ENCODE peak calls at places on chromosomes 4 and X, in six cellular contexts. H is foreskin fibroblast, B is choroid plexus epithelial cell, Z is thoracic aorta, N is heart left ventricle, E is mucosa of descending colon. D is an unnamed sample.

GRCh38 chrX:72572248-72573157 is at the start of gene HDAC8:
- DNase-seq in Z (no peak), B (peak; percentile 88), N (peak; percentile 78), E (peak; percentile 68), H (peak; percentile 87), D (peak; percentile 87)

GRCh38 chrX:15674514-15674898 is 9.9 kb upstream of the CLTRN start:
- DNase-seq in B (peak; percentile 94), Z (peak; percentile 76), E (peak; percentile 97), H (peak; percentile 93), N (peak; percentile 99), D (peak; percentile 95)

GRCh38 chr4:176902710-176903323 is 110.1 kb upstream of the VEGFC start:
- DNase-seq in B (peak; percentile 94), H (peak; percentile 87), Z (no peak), E (no peak), N (no peak), D (peak; percentile 94)

GRCh38 chr4:7988437-7988836 is 48.8 kb upstream of the AFAP1 start:
- DNase-seq in B (peak; percentile 60), N (no peak), E (no peak), H (peak; percentile 68), Z (no peak), D (peak; percentile 69)

GRCh38 chrX:49106930-49107329 is 16.6 kb downstream of the GPKOW start:
- DNase-seq in H (peak; percentile 67), N (peak; percentile 41), B (peak; percentile 71), E (no peak), Z (no peak), D (peak; percentile 62)

GRCh38 chr4:144894525-144894924 is 203.5 kb downstream of the ANAPC10 start:
- DNase-seq in B (peak; percentile 88), N (peak; percentile 29), H (peak; percentile 74), E (no peak), Z (no peak), D (peak; percentile 90)

GRCh38 chr4:37758226-37758625 is 68.3 kb upstream of the PGM2 start:
- DNase-seq in Z (peak; percentile 9), E (no peak), H (peak; percentile 56), B (peak; percentile 97), N (no peak), D (peak; percentile 98)

GRCh38 chrX:85111347-85111746 is 107.7 kb downstream of the APOOL start:
- DNase-seq in H (peak; percentile 6), B (peak; percentile 28), Z (no peak), E (no peak), N (no peak), D (peak; percentile 25)

GRCh38 chrX:11750051-11750450 is 8.0 kb upstream of the MSL3 start:
- DNase-seq in B (peak; percentile 7), Z (no peak), E (no peak), N (no peak), H (peak; percentile 12), D (peak; percentile 5)

GRCh38 chr4:76293705-76294274 is 12.7 kb upstream of the STBD1 start:
- DNase-seq in Z (no peak), E (no peak), H (no peak), B (peak; percentile 10), N (no peak), D (peak; percentile 68)

GRCh38 chr4:48130100-48130499 is 4.0 kb downstream of the TXK start:
- DNase-seq in Z (no peak), B (no peak), E (no peak), N (no peak), H (no peak), D (no peak)

GRCh38 chr4:48127231-48127881 is 6.7 kb downstream of the TXK start:
- DNase-seq in H (no peak), E (no peak), Z (no peak), N (no peak), B (no peak), D (no peak)

GRCh38 chr4:48131736-48132135 is 2.3 kb downstream of the TXK start:
- DNase-seq in H (no peak), N (no peak), B (no peak), Z (no peak), E (no peak), D (no peak)

GRCh38 chr4:48127882-48128394 is 6.1 kb downstream of the TXK start:
- DNase-seq in E (peak; percentile 65), B (peak; percentile 94), N (peak; percentile 49), H (peak; percentile 95), Z (peak; percentile 5), D (peak; percentile 94)

DNA sequence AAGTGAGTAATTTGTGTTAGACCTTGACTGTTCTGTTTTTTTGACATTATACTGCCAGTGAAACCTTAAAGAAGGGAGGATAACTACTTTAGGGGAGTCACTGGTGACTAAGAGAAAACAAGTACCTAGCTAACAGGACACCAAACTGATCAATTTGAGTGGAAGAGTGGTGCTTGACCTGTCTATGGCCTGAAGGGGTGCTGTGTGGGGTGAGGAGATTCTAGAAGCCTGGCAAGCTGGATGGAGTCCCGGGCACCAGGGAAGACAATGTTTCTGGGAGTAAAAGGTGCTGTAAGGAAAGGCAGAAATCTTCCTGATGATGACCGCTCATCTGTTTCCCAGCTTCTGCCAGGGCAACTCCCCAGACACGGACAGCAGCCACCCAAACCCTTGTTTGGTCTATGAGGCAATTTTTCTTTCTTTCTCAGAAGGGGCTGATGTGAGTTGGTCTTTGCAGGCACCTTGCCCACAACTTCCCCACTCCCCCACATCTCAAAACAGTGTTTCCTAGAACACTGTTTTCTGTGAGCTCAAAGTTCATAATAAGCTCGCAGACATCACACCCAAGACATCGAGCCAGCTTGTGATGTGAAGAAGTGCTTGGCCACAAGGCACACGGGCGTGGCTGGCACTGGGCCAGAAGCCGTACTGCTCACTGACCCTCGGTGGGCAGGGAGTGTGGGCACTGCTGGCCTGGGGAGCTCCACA is 4.6 kb downstream of the TXK start:
- DNase-seq in Z (no peak), E (peak; percentile 60), N (no peak), H (peak; percentile 34), B (no peak), D (peak; percentile 13)
- TF ChIP-seq CTCF in Z (no peak), E (no peak), N (no peak), H (no peak), B (peak; percentile 19), D (no peak)

GRCh38 chr4:137530176-137530575 is 2.1 kb downstream of the PCDH18 start:
- DNase-seq in Z (no peak), H (peak; percentile 83), E (no peak), B (peak; percentile 86), N (no peak), D (peak; percentile 52)

GRCh38 chr4:137532869-137533236 is 559 bp upstream of the PCDH18 start:
- DNase-seq in B (peak; percentile 57), H (peak; percentile 35), Z (no peak), N (no peak), E (no peak), D (peak; percentile 43)

GRCh38 chr4:137529432-137529831 is 2.9 kb downstream of the PCDH18 start:
- DNase-seq in E (no peak), B (no peak), N (no peak), Z (no peak), H (no peak), D (no peak)

GRCh38 chr4:137531951-137532868 is at the start of gene PCDH18:
- DNase-seq in E (peak; percentile 71), B (peak; percentile 99), N (peak; percentile 92), H (peak; percentile 98), Z (peak; percentile 85), D (peak; percentile 97)

DNA sequence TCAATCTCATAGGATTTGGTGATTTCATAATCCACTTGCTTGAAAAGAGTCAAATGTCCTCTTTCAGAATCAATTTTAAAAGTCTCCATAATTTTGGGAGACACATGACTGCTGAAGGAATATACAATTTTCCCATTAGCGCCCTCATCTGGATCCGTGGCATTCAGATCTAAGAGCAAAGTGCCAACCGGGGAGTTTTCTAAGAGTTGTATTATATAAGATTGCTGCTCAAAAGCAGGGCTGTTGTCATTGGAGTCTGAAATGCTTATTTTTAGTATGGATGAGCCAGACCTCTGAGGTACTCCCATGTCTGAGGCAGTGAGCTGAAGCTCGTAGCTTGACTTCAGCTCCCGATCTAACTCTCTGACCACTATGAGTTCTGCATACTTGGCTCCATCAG is 1.2 kb downstream of the PCDH18 start:
- DNase-seq in H (peak; percentile 86), N (no peak), E (no peak), B (peak; percentile 77), Z (no peak), D (peak; percentile 80)
- H3K4me3 ChIP-seq in H (peak overlapping the region; percentile 79), N (peak overlapping the region; percentile 55), E (no peak overlapping the region), B (peak overlapping the region; percentile 80), Z (peak overlapping the region; percentile 81), D (peak overlapping the region; percentile 76)

DNA sequence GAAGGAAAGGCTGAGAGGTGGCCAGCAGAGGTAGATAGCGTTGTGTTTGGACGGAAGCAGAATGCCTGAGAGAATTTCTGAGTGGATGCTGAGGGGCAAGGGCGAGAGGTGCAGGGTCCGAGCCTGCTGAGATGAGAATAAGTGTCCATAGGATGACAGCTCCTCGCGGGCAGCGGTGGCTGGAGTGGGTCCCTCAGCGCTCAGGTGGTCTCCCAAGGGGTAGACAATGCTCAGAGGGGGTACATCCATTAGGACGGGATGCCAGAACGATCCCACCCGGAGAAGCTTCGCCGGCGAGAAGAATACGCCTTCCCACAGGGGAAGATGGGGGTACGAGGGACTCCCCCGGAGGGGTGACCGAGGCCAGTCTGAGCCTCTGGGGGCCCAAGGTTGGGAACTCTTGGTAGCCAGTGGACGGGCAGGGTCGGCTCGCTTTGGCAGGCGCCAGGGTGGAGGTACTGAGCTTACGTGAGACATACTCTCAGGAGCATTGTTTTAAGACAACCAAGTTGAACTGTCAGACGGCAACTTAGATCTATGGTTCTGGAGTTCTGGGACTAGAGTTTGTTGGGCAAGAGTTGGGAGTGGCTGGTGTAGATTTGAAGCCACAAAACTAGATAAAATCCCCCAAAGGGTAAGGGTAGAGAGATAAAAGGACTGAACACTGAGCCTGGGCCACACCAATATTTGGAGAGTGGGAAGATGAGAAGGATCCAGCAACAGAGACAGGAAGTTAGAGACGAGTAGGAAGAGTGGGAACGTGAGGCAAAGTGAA is 15.8 kb downstream of the BRCC3 start:
- DNase-seq in H (no peak), B (no peak), Z (no peak), N (peak; percentile 17), E (no peak), D (no peak)
- TF ChIP-seq CTCF in H (no peak), B (no peak), Z (no peak), N (no peak), E (no peak), D (no peak)

GRCh38 chrX:129980043-129980442 is 2.4 kb upstream of the BCORL1 start:
- DNase-seq in B (no peak), H (peak; percentile 33), E (peak; percentile 67), Z (no peak), N (peak; percentile 32), D (no peak)
- H3K4me3 ChIP-seq in B (no peak overlapping the region), H (peak overlapping the region; percentile 47), E (no peak overlapping the region), Z (no peak overlapping the region), N (no peak overlapping the region), D (peak overlapping the region; percentile 54)

DNA sequence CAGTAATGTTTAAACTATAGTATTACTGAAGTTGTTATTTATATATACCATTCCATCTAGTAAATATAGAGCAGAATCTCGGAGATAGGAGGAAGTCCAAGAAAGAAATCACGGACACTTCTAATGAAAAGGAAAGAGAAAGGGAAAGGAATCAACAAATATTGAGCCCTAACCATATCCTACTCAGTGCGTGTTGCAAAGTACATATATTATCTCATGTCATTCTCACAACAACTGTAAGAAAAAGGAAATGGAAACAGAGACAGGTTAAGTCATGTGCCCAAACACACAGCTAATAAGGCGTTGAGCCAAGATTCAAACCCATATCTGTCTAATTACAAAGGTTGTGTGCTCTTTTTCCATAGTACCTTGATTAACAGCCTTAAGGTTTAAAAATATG is 16.0 kb downstream of the HTR2C start:
- DNase-seq in H (no peak), E (no peak), Z (no peak), N (no peak), B (no peak), D (no peak)
- TF ChIP-seq CTCF in H (no peak), E (no peak), Z (no peak), N (no peak), B (no peak), D (no peak)

D was measured in cardiac fibroblast.